ENCODE peak calls at places on chromosomes 13 and 19, in nine cellular contexts. One of them, this sample, is unnamed.

GRCh38 chr19:51799998-51800848 is 5.3 kb downstream of the FPR3 start:
- DNase-seq in breast epithelium: no peak
- DNase-seq in K562: peak; percentile 74
- DNase-seq in mucosa of descending colon: no peak
- DNase-seq in fibroblast of lung: peak; percentile 85
- DNase-seq in mammary epithelial cell: no peak
- DNase-seq in right lobe of liver: peak; percentile 59
- DNase-seq in upper lobe of left lung: no peak
- DNase-seq in cardiac muscle cell: no peak
- DNase-seq in this sample: no peak

GRCh38 chr19:58063712-58064111 is 4.6 kb downstream of the ZNF135 start:
- DNase-seq in breast epithelium: no peak
- DNase-seq in K562: no peak
- DNase-seq in mucosa of descending colon: no peak
- DNase-seq in fibroblast of lung: no peak
- DNase-seq in mammary epithelial cell: no peak
- DNase-seq in right lobe of liver: no peak
- DNase-seq in upper lobe of left lung: no peak
- DNase-seq in cardiac muscle cell: no peak
- DNase-seq in this sample: no peak

GRCh38 chr19:30802424-30803013 is 430.3 kb downstream of the ZNF536 start:
- DNase-seq in breast epithelium: no peak
- DNase-seq in K562: no peak
- DNase-seq in mucosa of descending colon: no peak
- DNase-seq in fibroblast of lung: no peak
- DNase-seq in mammary epithelial cell: no peak
- DNase-seq in right lobe of liver: no peak
- DNase-seq in upper lobe of left lung: no peak
- DNase-seq in cardiac muscle cell: no peak
- DNase-seq in this sample: no peak

GRCh38 chr19:4376991-4377781 is 23.2 kb downstream of the SH3GL1 start:
- DNase-seq in breast epithelium: peak; percentile 75
- DNase-seq in K562: no peak
- DNase-seq in mucosa of descending colon: no peak
- DNase-seq in fibroblast of lung: no peak
- DNase-seq in mammary epithelial cell: peak; percentile 62
- DNase-seq in right lobe of liver: peak; percentile 66
- DNase-seq in upper lobe of left lung: no peak
- DNase-seq in cardiac muscle cell: no peak
- DNase-seq in this sample: no peak

GRCh38 chr13:55000043-55000442 is 1971.4 kb downstream of the OLFM4 start:
- DNase-seq in breast epithelium: no peak
- DNase-seq in K562: no peak
- DNase-seq in mucosa of descending colon: no peak
- DNase-seq in fibroblast of lung: no peak
- DNase-seq in mammary epithelial cell: no peak
- DNase-seq in right lobe of liver: no peak
- DNase-seq in upper lobe of left lung: no peak
- DNase-seq in cardiac muscle cell: no peak
- DNase-seq in this sample: no peak

GRCh38 chr19:39913682-39914333 is 20.6 kb downstream of the FCGBP start:
- DNase-seq in breast epithelium: no peak
- DNase-seq in K562: no peak
- DNase-seq in mucosa of descending colon: peak; percentile 78
- DNase-seq in fibroblast of lung: no peak
- DNase-seq in mammary epithelial cell: no peak
- DNase-seq in right lobe of liver: no peak
- DNase-seq in upper lobe of left lung: peak; percentile 48
- DNase-seq in cardiac muscle cell: no peak
- DNase-seq in this sample: no peak

GRCh38 chr13:104114111-104114510 is 1047.9 kb upstream of the SLC10A2 start:
- DNase-seq in breast epithelium: no peak
- DNase-seq in K562: no peak
- DNase-seq in mucosa of descending colon: no peak
- DNase-seq in fibroblast of lung: peak; percentile 65
- DNase-seq in mammary epithelial cell: no peak
- DNase-seq in right lobe of liver: no peak
- DNase-seq in upper lobe of left lung: no peak
- DNase-seq in cardiac muscle cell: no peak
- DNase-seq in this sample: no peak

GRCh38 chr13:32880636-32881035 is 135.6 kb upstream of the KL start:
- DNase-seq in breast epithelium: no peak
- DNase-seq in K562: no peak
- DNase-seq in mucosa of descending colon: no peak
- DNase-seq in fibroblast of lung: no peak
- DNase-seq in mammary epithelial cell: no peak
- DNase-seq in right lobe of liver: no peak
- DNase-seq in upper lobe of left lung: no peak
- DNase-seq in cardiac muscle cell: no peak
- DNase-seq in this sample: no peak

GRCh38 chr13:74550039-74550438 is 415.8 kb upstream of the KLF12 start:
- DNase-seq in breast epithelium: no peak
- DNase-seq in K562: no peak
- DNase-seq in mucosa of descending colon: no peak
- DNase-seq in fibroblast of lung: no peak
- DNase-seq in mammary epithelial cell: peak; percentile 26
- DNase-seq in right lobe of liver: no peak
- DNase-seq in upper lobe of left lung: no peak
- DNase-seq in cardiac muscle cell: no peak
- DNase-seq in this sample: no peak

DNA sequence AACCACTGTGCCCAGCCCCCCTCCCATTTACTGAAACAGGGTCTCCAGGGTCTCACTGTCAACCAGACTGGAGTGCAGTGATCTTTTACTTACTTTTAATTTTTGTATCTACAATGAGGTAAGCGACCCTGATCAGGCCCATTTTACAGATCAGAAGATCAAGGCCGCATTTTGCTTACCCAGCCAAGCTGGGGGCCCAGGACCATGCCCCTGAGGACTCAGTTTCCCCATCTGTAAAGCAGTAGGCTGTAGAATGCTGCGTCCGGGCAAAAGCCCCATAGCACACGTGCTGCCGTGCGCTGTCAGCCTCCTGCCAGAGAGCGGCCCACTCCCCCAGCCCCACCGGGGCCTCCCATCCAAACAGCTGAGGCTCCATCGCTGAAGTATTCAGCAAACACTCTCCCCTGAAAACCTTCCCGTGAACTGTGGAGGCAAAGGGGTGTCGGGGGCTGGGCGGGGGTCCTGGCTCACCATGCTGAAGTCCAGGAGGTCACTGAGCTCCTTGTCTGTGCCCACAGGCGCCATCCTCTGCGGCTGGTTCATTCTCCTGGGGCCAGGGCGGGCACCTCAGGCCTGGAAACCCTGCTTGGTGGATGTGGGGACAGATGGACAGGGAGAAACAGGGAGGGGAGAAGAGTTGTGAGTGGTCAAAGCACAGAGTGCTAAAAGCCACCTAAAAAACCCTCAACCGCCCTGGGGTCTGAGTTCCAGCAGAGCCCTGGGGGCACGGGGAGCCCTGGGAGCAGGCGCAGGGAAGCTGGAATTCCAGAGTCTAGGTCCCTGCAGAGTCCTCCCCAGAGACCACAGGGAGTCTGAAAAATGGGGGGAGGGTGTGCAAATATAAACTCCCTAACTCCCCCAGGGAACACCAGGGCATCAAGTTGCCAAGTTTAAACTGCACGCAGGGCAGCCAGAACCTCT is 2.4 kb downstream of the TCF3 start:
- DNase-seq in breast epithelium: no peak
- DNase-seq in K562: no peak
- DNase-seq in mucosa of descending colon: peak; percentile 59
- DNase-seq in fibroblast of lung: no peak
- DNase-seq in mammary epithelial cell: no peak
- DNase-seq in right lobe of liver: peak; percentile 19
- DNase-seq in upper lobe of left lung: peak; percentile 62
- DNase-seq in cardiac muscle cell: no peak
- DNase-seq in this sample: no peak
- H3K4me3 ChIP-seq in breast epithelium: peak overlapping the region; percentile 85
- H3K4me3 ChIP-seq in K562: peak overlapping the region; percentile 79
- H3K4me3 ChIP-seq in mucosa of descending colon: no peak overlapping the region
- H3K4me3 ChIP-seq in fibroblast of lung: peak overlapping the region; percentile 86
- H3K4me3 ChIP-seq in mammary epithelial cell: peak overlapping the region; percentile 74
- H3K4me3 ChIP-seq in right lobe of liver: no peak overlapping the region
- H3K4me3 ChIP-seq in upper lobe of left lung: no peak overlapping the region
- H3K4me3 ChIP-seq in cardiac muscle cell: peak overlapping the region; percentile 100
- H3K4me3 ChIP-seq in this sample: peak overlapping the region; percentile 84

DNA sequence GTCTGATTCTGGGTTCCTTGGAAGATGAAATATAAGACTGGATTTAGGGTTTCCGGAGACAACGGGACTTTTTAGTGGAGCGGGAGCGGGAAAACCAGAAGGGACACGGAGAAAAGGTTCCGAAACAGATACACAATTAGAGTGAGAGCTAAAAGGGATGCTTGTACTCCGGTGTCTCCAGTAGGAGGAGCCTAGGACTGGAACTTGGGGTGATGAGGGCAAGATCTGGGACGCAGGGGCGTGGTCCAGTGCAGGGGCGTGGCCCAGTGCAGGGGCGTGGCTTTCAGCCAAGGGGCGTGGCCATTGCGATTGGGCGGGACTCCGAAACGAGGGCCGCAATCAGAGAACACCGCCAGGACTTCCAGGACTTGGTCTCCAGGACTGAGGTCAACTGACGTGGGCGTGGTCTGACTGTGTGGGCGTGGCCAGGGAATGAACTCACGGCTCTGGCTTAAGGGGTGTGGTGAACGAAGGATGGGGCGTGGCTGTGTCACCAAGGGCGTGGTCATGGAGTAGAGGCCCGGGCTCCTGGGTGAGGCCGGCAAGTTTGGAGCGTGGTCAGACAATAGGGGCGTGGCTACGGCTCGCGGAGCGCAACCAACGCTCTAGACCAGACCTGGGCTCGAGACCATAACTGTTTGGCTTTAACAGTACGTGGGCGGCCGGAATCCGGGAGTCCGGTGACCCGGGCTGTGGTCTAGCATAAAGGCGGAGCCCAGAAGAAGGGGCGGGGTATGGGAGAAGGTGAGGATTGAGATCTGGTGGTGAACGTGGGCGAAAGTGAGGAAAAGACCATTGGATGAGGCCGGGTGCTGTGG is at the start of gene DKKL1:
- DNase-seq in breast epithelium: peak; percentile 100
- DNase-seq in K562: peak; percentile 95
- DNase-seq in mucosa of descending colon: peak; percentile 99
- DNase-seq in fibroblast of lung: peak; percentile 99
- DNase-seq in mammary epithelial cell: peak; percentile 99
- DNase-seq in right lobe of liver: peak; percentile 98
- DNase-seq in upper lobe of left lung: peak; percentile 97
- DNase-seq in cardiac muscle cell: peak; percentile 100
- DNase-seq in this sample: peak; percentile 84
- TF ChIP-seq CTCF in breast epithelium: peak; percentile 12
- TF ChIP-seq CTCF in K562: peak; percentile 59
- TF ChIP-seq CTCF in mucosa of descending colon: no peak
- TF ChIP-seq CTCF in fibroblast of lung: no peak
- TF ChIP-seq CTCF in mammary epithelial cell: peak; percentile 38
- TF ChIP-seq CTCF in right lobe of liver: peak; percentile 9
- TF ChIP-seq CTCF in upper lobe of left lung: peak; percentile 36
- TF ChIP-seq CTCF in cardiac muscle cell: peak; percentile 6
- TF ChIP-seq CTCF in this sample: peak; percentile 13

GRCh38 chr13:113669871-113670341 is 2.9 kb downstream of the GRK1 start:
- DNase-seq in breast epithelium: no peak
- DNase-seq in K562: no peak
- DNase-seq in mucosa of descending colon: peak; percentile 37
- DNase-seq in fibroblast of lung: no peak
- DNase-seq in mammary epithelial cell: no peak
- DNase-seq in right lobe of liver: no peak
- DNase-seq in upper lobe of left lung: peak; percentile 45
- DNase-seq in cardiac muscle cell: no peak
- DNase-seq in this sample: peak; percentile 17
- H3K9me3 ChIP-seq in breast epithelium: no peaks in the 10 kb centered on the region
- H3K9me3 ChIP-seq in K562: no peaks in the 10 kb centered on the region
- H3K9me3 ChIP-seq in mucosa of descending colon: no peaks in the 10 kb centered on the region
- H3K9me3 ChIP-seq in fibroblast of lung: no peaks in the 10 kb centered on the region
- H3K9me3 ChIP-seq in mammary epithelial cell: no peaks in the 10 kb centered on the region
- H3K9me3 ChIP-seq in right lobe of liver: no peaks in the 10 kb centered on the region
- H3K9me3 ChIP-seq in upper lobe of left lung: no peaks in the 10 kb centered on the region
- H3K9me3 ChIP-seq in cardiac muscle cell: no peaks in the 10 kb centered on the region
- H3K9me3 ChIP-seq in this sample: peaks cover 2% of the 10 kb centered on the region

GRCh38 chr19:41226874-41227390 is 7.9 kb downstream of the AXL start:
- DNase-seq in breast epithelium: no peak
- DNase-seq in K562: no peak
- DNase-seq in mucosa of descending colon: no peak
- DNase-seq in fibroblast of lung: no peak
- DNase-seq in mammary epithelial cell: no peak
- DNase-seq in right lobe of liver: no peak
- DNase-seq in upper lobe of left lung: no peak
- DNase-seq in cardiac muscle cell: no peak
- DNase-seq in this sample: no peak

GRCh38 chr19:41225238-41226052 is 6.4 kb downstream of the AXL start:
- DNase-seq in breast epithelium: peak; percentile 35
- DNase-seq in K562: peak; percentile 86
- DNase-seq in mucosa of descending colon: peak; percentile 62
- DNase-seq in fibroblast of lung: peak; percentile 99
- DNase-seq in mammary epithelial cell: peak; percentile 97
- DNase-seq in right lobe of liver: peak; percentile 24
- DNase-seq in upper lobe of left lung: no peak
- DNase-seq in cardiac muscle cell: peak; percentile 28
- DNase-seq in this sample: no peak

GRCh38 chr19:41224632-41225031 is 5.6 kb downstream of the AXL start:
- DNase-seq in breast epithelium: no peak
- DNase-seq in K562: no peak
- DNase-seq in mucosa of descending colon: no peak
- DNase-seq in fibroblast of lung: no peak
- DNase-seq in mammary epithelial cell: no peak
- DNase-seq in right lobe of liver: no peak
- DNase-seq in upper lobe of left lung: no peak
- DNase-seq in cardiac muscle cell: no peak
- DNase-seq in this sample: no peak

GRCh38 chr19:41228486-41228885 is 9.5 kb downstream of the AXL start:
- DNase-seq in breast epithelium: no peak
- DNase-seq in K562: no peak
- DNase-seq in mucosa of descending colon: no peak
- DNase-seq in fibroblast of lung: no peak
- DNase-seq in mammary epithelial cell: no peak
- DNase-seq in right lobe of liver: no peak
- DNase-seq in upper lobe of left lung: no peak
- DNase-seq in cardiac muscle cell: no peak
- DNase-seq in this sample: no peak

DNA sequence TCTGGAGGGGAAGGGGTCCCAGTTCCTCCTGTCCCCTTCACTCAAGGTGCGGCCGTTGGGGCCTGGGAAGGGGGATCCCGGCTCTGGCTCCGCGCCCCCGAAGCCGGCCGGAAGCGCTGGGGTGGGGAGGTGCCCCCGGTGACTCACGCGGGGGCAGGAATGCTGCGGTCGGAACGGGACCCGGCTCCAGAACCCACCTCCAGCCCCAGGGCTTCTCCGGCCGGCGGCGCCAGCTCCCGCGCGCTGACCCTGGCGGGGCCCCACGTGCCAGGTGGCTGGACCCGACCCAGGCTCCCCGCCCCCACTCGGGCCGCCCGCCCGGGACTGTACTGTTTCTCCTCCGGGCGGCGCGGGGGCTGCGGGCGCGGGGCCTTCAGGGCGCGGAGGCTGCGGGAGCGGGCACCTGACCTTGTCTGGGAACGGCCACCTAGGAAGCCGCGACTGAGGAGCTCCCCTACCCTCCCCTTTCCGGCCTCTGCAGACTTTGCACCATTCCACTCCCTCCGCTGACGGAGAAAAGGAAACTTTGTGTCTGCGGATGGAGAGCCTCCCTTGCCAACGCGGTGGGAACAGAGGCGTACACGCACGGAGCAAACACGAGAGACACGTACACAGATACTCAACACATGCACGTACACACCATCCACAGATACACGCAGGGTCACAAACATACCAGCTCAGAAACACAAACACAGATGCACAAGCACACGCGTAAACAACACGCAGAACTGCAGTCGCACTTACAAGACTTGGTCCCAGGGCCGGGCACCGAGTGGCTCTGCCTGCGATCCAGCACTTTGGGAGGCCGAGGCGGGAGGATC is 7.2 kb downstream of the AXL start:
- DNase-seq in breast epithelium: peak; percentile 31
- DNase-seq in K562: peak; percentile 93
- DNase-seq in mucosa of descending colon: peak; percentile 71
- DNase-seq in fibroblast of lung: peak; percentile 82
- DNase-seq in mammary epithelial cell: no peak
- DNase-seq in right lobe of liver: peak; percentile 62
- DNase-seq in upper lobe of left lung: peak; percentile 94
- DNase-seq in cardiac muscle cell: peak; percentile 63
- DNase-seq in this sample: peak; percentile 65
- H3K4me3 ChIP-seq in breast epithelium: peak overlapping the region; percentile 56
- H3K4me3 ChIP-seq in K562: peak overlapping the region; percentile 40
- H3K4me3 ChIP-seq in mucosa of descending colon: no peak overlapping the region
- H3K4me3 ChIP-seq in fibroblast of lung: peak overlapping the region; percentile 25
- H3K4me3 ChIP-seq in mammary epithelial cell: peak overlapping the region; percentile 36
- H3K4me3 ChIP-seq in right lobe of liver: peak overlapping the region; percentile 50
- H3K4me3 ChIP-seq in upper lobe of left lung: peak overlapping the region; percentile 5
- H3K4me3 ChIP-seq in cardiac muscle cell: peak overlapping the region; percentile 20
- H3K4me3 ChIP-seq in this sample: peak overlapping the region; percentile 53